ENCODE peak calls at places on chromosomes 11 and 22, in ten cellular contexts. Q is naive thymus-derived CD4-positive, alpha-beta T cell; K is cardiac muscle cell; I is upper lobe of right lung; E is sigmoid colon; T is GM23248; V is adrenal gland; P is mesenchymal stem cell; Z is HCT116; Y is endodermal cell. B is an unnamed sample. For H3K4me1 and H3K36me3, the result is how much of the 10 kb centered on the place peaks cover.

GRCh38 chr11:69471329-69472052 is 10.0 kb upstream of the LINC01488 start:
- DNase-seq in V (peak), Q (no peak), T (no peak), P (no peak), Z (no peak), Y (peak), I (no peak), K (peak), E (no peak), B (no peak)

GRCh38 chr11:67022341-67022933 is 497 bp upstream of the SYT12 start:
- DNase-seq in E (no peak), K (peak), T (peak), I (no peak), Y (no peak), P (no peak), V (peak), Q (no peak), Z (peak), B (no peak)

GRCh38 chr11:118846181-118846946 is 37.3 kb upstream of the CXCR5 start:
- DNase-seq in E (no peak), Z (no peak), T (no peak), I (no peak), Q (no peak), K (no peak), P (no peak), V (no peak), Y (peak), B (no peak)

GRCh38 chr11:10304495-10305261 is at the start of gene ADM:
- DNase-seq in Z (peak), K (peak), V (peak), E (peak), Y (peak), P (peak), Q (peak), I (peak), T (peak), B (peak)

GRCh38 chr11:18329196-18329870 is 7.0 kb downstream of the GTF2H1 start:
- DNase-seq in V (no peak), T (no peak), Q (no peak), I (no peak), K (no peak), P (no peak), Z (no peak), E (no peak), Y (no peak), B (no peak)

GRCh38 chr11:121964591-121964990 is 151.4 kb downstream of the BLID start:
- DNase-seq in Y (no peak), Z (no peak), T (peak), E (no peak), V (no peak), K (peak), I (no peak), P (peak), Q (no peak), B (no peak)

GRCh38 chr11:117743121-117743815 is 53.7 kb downstream of the DSCAML1 start:
- DNase-seq in E (no peak), I (no peak), K (no peak), V (no peak), Z (no peak), P (no peak), Q (no peak), Y (no peak), T (no peak), B (no peak)

GRCh38 chr22:29158546-29158945 is 47.1 kb upstream of the EMID1 start:
- DNase-seq in Z (no peak), T (no peak), K (no peak), E (no peak), Y (peak), Q (no peak), I (peak), P (no peak), V (no peak), B (no peak)

GRCh38 chr11:58046231-58046630 is 15.5 kb downstream of the OR6Q1 start:
- DNase-seq in T (peak), K (no peak), V (no peak), Z (no peak), I (no peak), Y (no peak), E (no peak), P (no peak), Q (no peak), B (no peak)

GRCh38 chr11:13924801-13925327 is 37.7 kb upstream of the SPON1 start:
- DNase-seq in T (no peak), Q (no peak), E (no peak), V (no peak), Z (no peak), K (peak), Y (no peak), I (no peak), P (no peak), B (no peak)

GRCh38 chr11:46554205-46555162 is 39.3 kb downstream of the AMBRA1 start:
- DNase-seq in K (peak), T (peak), P (peak), Q (no peak), E (no peak), Y (peak), I (no peak), V (no peak), Z (peak), B (no peak)

GRCh38 chr11:83508804-83509203 is 222.6 kb upstream of the CCDC90B start:
- DNase-seq in Y (no peak), K (no peak), Q (no peak), E (no peak), Z (no peak), P (peak), V (no peak), I (no peak), T (peak), B (no peak)

GRCh38 chr11:19218801-19219460 is 17.1 kb upstream of the CSRP3 start:
- DNase-seq in K (peak), Q (no peak), V (no peak), P (no peak), Y (no peak), T (no peak), Z (no peak), I (no peak), E (no peak), B (no peak)

GRCh38 chr11:102320166-102320565 is 2.9 kb downstream of the BIRC3 start:
- DNase-seq in E (no peak), Z (no peak), T (no peak), I (no peak), Q (no peak), V (no peak), K (no peak), P (no peak), Y (no peak), B (no peak)

DNA sequence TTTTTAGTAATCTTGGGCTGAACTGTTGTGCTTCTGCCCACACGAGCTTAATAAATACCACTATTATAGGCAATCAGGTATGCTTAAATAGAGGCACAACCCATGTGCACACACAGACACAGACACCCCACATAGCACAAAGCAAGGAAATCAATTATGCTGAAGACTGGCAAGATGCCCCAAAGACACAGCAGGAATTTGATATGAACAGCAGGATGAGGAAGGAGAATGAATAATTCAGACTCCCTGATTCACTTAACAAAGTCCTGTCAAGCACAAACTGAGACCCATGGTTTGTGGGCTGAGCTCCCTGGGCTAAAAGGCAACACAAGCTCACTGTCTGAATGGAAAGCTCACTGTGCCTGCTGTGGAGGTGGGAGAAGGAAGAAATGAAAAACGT is 42.5 kb downstream of the RBFOX2 start:
- DNase-seq in T (peak), Q (no peak), V (peak), K (peak), E (no peak), P (no peak), Y (no peak), I (no peak), Z (no peak), B (no peak)
- H3K4me1 ChIP-seq in T (under half), Q (under half), V (under half), K (under half), E (half or more), P (under half), Y (under half), I (under half), Z (under half), B (under half)

GRCh38 chr22:46347646-46348045 is 12.1 kb downstream of the TRMU start:
- DNase-seq in T (no peak), E (no peak), Q (no peak), P (no peak), I (no peak), V (no peak), Z (no peak), Y (no peak), K (no peak), B (no peak)
- H3K36me3 ChIP-seq in T (under half), E (under half), Q (under half), P (half or more), I (half or more), V (under half), Z (half or more), Y (half or more), K (under half), B (half or more)

DNA sequence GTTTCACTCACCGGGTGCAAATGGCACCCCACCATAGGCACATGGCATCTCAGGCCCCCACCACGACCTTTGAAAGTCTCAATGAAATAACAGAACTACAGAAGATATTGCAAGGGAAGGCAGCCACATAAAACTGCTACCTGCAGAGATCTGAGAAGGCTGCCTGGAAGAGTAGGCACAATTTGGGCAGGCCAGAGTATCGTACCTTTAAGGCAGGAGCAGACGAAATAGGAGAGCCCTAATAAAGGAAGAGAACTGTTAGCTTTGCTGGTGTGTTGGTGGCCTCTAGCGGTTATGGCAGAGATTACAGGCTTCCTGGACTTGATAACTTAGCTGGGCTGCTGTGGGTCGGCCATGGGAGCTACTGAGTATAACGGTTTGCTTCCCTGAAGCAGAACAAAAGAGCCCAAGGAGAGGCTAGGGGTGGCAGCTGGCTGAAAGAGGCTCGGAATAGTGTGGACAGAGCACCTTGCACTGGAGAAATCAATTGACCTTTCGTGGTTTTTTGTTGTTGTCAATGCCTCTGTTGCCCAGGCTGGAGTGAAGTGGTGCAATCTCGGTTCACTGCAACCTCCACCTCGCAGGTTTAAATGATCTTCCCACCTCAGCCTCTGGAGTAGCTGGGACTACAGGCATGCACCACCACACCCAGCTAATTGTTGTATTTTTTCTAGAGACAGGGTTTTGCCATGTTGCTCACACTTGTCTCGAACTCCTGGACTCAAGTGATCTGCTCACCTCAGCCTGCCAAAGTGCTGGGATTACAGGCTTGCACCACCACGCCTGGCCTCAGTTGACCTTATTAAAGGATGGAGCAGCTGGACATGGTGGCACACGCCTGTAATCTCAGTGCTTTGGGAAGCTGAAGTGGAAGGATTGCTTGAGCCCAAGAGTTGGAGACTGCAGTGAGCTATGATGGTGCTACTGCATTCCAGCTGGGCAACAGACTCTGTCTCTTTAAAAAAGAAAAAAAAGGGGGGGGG is 4.8 kb downstream of the SDF2L1 start:
- DNase-seq in K (peak), I (peak), V (peak), E (peak), T (peak), Y (peak), P (peak), Q (peak), Z (peak), B (peak)
- H3K4me1 ChIP-seq in K (under half), I (under half), V (under half), E (under half), T (under half), Y (under half), P (under half), Q (under half), Z (under half), B (under half)

DNA sequence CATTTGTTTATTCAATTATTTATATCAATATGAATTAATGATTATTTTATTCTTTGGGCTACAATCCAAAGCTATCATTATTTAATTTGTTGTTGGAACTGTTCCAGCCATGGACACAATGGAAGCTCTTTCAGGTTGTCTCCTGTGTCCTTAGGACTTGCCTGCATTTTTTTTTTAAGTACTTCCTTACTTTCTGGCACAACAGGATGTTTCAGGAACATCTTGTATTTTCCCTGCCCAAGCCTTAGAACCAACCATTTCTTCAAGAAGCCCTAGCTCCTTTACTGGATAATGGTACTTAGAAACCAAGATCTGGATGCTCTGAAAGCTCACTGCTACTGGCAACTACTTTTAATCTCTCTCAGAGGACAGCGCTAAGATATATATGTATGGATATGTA is 57.8 kb upstream of the CLNS1A start:
- DNase-seq in P (no peak), K (no peak), Y (no peak), Q (no peak), T (no peak), V (no peak), I (no peak), E (no peak), Z (no peak), B (no peak)
- H3K36me3 ChIP-seq in P (under half), K (half or more), Y (half or more), Q (under half), T (under half), V (under half), I (half or more), E (under half), Z (under half), B (under half)

DNA sequence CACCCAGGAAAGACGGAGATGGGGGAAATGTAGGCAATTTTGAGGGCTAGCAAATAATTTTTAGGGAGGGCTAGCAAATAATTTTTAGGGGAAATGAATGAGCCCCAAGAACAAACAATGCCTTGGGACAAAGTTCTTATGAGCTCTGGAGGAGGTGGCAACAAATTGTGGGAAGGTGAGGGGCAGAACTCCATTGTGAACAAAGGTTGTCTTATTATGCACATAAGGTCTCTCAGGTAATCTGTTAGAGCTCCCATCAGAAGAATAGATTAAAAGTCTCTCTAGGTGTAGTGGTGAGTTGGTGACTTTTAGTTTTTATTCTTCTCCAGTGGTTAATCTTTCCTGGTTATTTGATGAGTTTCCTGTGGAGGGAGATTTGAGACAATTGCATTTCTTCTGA is 2.4 kb upstream of the PRPF19 start:
- DNase-seq in T (no peak), E (no peak), Q (no peak), Z (no peak), V (no peak), Y (no peak), I (no peak), P (no peak), K (no peak), B (no peak)
- H3K4me1 ChIP-seq in T (under half), E (under half), Q (under half), Z (under half), V (under half), Y (under half), I (under half), P (under half), K (under half), B (under half)

B was measured in HAP-1.